ENCODE peak calls at places on chromosome 9, in four cellular contexts. Y is A549, Z is HepG2, F is K562. V is an unnamed sample.

GRCh38 chr9:88218721-88219120 is 80.4 kb upstream of the SPATA31C2 start:
- DNase-seq in Y (no peak), Z (no peak), F (no peak), V (no peak)

GRCh38 chr9:89386797-89387196 is 68.5 kb downstream of the SECISBP2 start:
- DNase-seq in Y (no peak), Z (no peak), F (no peak), V (no peak)

GRCh38 chr9:134174073-134174449 is 9.7 kb upstream of the RNU6ATAC start:
- DNase-seq in Y (no peak), Z (no peak), F (no peak), V (no peak)

GRCh38 chr9:127935765-127936221 is 1.9 kb downstream of the DPM2 start:
- DNase-seq in Y (no peak), Z (no peak), F (peak), V (no peak)

GRCh38 chr9:131402738-131403492 is 9.0 kb downstream of the PRRC2B start:
- DNase-seq in Y (peak), Z (peak), F (no peak), V (no peak)

GRCh38 chr9:114454652-114455051 is 50.6 kb downstream of the WHRN start:
- DNase-seq in Y (no peak), Z (peak), F (no peak), V (no peak)

GRCh38 chr9:12726795-12727194 is 33.6 kb downstream of the TYRP1 start:
- DNase-seq in Y (no peak), Z (no peak), F (no peak), V (no peak)

GRCh38 chr9:89802809-89803355 is 198.1 kb downstream of the GADD45G start:
- DNase-seq in Y (no peak), Z (no peak), F (no peak), V (no peak)

GRCh38 chr9:125444166-125444565 is 182.5 kb downstream of the GAPVD1 start:
- DNase-seq in Y (no peak), Z (no peak), F (no peak), V (no peak)

GRCh38 chr9:38003946-38004808 is 64.8 kb downstream of the SHB start:
- DNase-seq in Y (no peak), Z (no peak), F (no peak), V (no peak)

GRCh38 chr9:134895849-134896833 is 15.5 kb downstream of the FCN2 start:
- DNase-seq in Y (peak), Z (no peak), F (peak), V (no peak)

GRCh38 chr9:82130331-82131042 is 141.9 kb downstream of the SPATA31D1 start:
- DNase-seq in Y (no peak), Z (peak), F (no peak), V (no peak)

GRCh38 chr9:127013597-127013996 is 99.0 kb downstream of the RALGPS1 start:
- DNase-seq in Y (no peak), Z (no peak), F (no peak), V (no peak)

GRCh38 chr9:110975969-110976368 is 62.3 kb downstream of the LPAR1 start:
- DNase-seq in Y (no peak), Z (no peak), F (no peak), V (no peak)

GRCh38 chr9:109652971-109653370 is 127.0 kb upstream of the PALM2AKAP2 start:
- DNase-seq in Y (peak), Z (peak), F (no peak), V (no peak)

GRCh38 chr9:114513050-114513951 is 8.0 kb upstream of the WHRN start:
- DNase-seq in Y (no peak), Z (no peak), F (peak), V (no peak)

GRCh38 chr9:134320195-134320885 is 5.9 kb upstream of the RXRA start:
- DNase-seq in Y (no peak), Z (no peak), F (no peak), V (no peak)

GRCh38 chr9:96040591-96041461 is 165.3 kb downstream of the ERCC6L2 start:
- DNase-seq in Y (no peak), Z (peak), F (no peak), V (no peak)

GRCh38 chr9:131304676-131305366 is 15.3 kb downstream of the PLPP7 start:
- DNase-seq in Y (no peak), Z (peak), F (no peak), V (no peak)

GRCh38 chr9:94920439-94920951 is 194.0 kb downstream of the AOPEP start:
- DNase-seq in Y (no peak), Z (no peak), F (no peak), V (no peak)

GRCh38 chr9:94922098-94922607 is 195.7 kb downstream of the AOPEP start:
- DNase-seq in Y (no peak), Z (peak), F (no peak), V (no peak)

GRCh38 chr9:94921656-94922055 is 195.2 kb downstream of the AOPEP start:
- DNase-seq in Y (no peak), Z (no peak), F (no peak), V (no peak)

GRCh38 chr9:94919376-94920098 is 193.0 kb downstream of the AOPEP start:
- DNase-seq in Y (no peak), Z (no peak), F (peak), V (no peak)

GRCh38 chr9:94921072-94921471 is 194.6 kb downstream of the AOPEP start:
- DNase-seq in Y (no peak), Z (no peak), F (no peak), V (no peak)
- TF ChIP-seq POLR2AphosphoS2 in Y (no peak), Z (no peak), F (no peak), V (no peak)

DNA sequence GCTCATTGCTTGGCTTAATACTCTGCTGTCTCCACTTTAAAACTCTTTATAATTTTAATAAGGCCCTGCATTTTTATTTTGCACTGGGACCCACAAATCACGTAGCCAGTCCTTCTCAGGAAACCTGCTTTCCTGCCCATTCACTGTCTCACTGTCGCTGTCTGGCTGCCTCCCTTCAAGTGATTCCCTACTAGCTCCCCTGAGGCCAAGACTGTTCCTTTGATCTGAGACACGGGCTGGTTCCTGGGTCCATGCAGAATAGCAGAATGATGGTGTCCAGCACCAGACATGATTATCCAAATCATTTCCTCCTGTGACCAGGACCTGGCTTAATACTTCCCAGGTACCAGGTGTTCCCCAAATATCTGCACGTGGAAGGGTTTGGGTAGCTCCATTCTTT is 597.1 kb upstream of the KLF4 start:
- DNase-seq in Y (no peak), Z (no peak), F (no peak), V (no peak)
- TF ChIP-seq POLR2AphosphoS2 in Y (no peak), Z (no peak), F (no peak), V (no peak)

DNA sequence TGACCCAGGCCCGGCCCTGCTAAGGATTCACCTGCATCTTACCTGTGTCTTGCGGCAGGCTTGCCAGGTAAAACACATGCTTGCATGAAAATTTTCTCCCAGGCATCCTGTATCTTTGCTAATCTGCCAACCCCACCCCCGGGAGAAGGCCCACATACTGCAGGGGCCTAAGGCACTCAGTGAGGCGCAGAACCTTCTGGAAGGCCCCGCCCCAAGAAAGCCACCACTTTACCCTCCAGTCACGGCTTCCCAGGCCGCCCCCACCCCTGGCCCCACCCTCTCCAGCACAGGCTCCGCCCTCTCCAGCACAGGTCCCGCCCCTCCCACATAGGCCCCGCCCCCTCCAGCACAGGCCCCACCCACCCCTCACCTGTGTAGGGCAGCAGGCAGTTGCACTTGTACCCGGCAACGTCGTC is 29.8 kb upstream of the SEC16A start:
- DNase-seq in Y (peak), Z (no peak), F (peak), V (no peak)
- TF ChIP-seq POLR2AphosphoS2 in Y (no peak), Z (no peak), F (no peak), V (no peak)

GRCh38 chr9:16126042-16126441 is 573.2 kb downstream of the CCDC171 start:
- DNase-seq in Y (no peak), Z (no peak), F (no peak), V (no peak)
- TF ChIP-seq POLR2AphosphoS2 in Y (no peak), Z (no peak), F (no peak), V (no peak)